ENCODE peak calls at places on chromosomes 2 and 18, in seven cellular contexts. V is fibroblast of lung, F is tibial artery, R is OCI-LY7, A is IMR-90, M is keratinocyte, K is ovary. T is an unnamed sample.

GRCh38 chr2:36707050-36707449 is 10.5 kb downstream of the VIT start:
- DNase-seq in V (peak; percentile 75), F (peak; percentile 57), R (no peak), A (peak; percentile 29), M (no peak), K (no peak), T (no peak)

GRCh38 chr2:136005462-136006205 is 20.2 kb upstream of the DARS1 start:
- DNase-seq in V (peak; percentile 45), F (no peak), R (peak; percentile 49), A (peak; percentile 14), M (no peak), K (no peak), T (no peak)

GRCh38 chr2:213834746-213835145 is 550.5 kb downstream of the SPAG16 start:
- DNase-seq in V (no peak), F (no peak), R (no peak), A (peak; percentile 19), M (no peak), K (no peak), T (no peak)

GRCh38 chr18:75958683-75959082 is 531.2 kb upstream of the SMIM21 start:
- DNase-seq in V (no peak), F (no peak), R (no peak), A (no peak), M (no peak), K (no peak), T (no peak)

GRCh38 chr2:22947741-22948140 is 437.2 kb upstream of the KLHL29 start:
- DNase-seq in V (no peak), F (no peak), R (no peak), A (no peak), M (no peak), K (no peak), T (no peak)

GRCh38 chr2:212811946-212812345 is 273.3 kb upstream of the ERBB4 start:
- DNase-seq in V (no peak), F (no peak), R (no peak), A (no peak), M (no peak), K (no peak), T (no peak)

GRCh38 chr18:33983126-33983525 is 241.6 kb downstream of the NOL4 start:
- DNase-seq in V (no peak), F (no peak), R (no peak), A (no peak), M (no peak), K (no peak), T (no peak)

GRCh38 chr2:91442246-91442905 is 2750.9 kb downstream of the RPIA start:
- DNase-seq in V (no peak), F (peak; percentile 18), R (no peak), A (no peak), M (no peak), K (peak; percentile 28), T (peak; percentile 55)

GRCh38 chr2:14828223-14828622 is 195.7 kb downstream of the LRATD1 start:
- DNase-seq in V (no peak), F (no peak), R (no peak), A (no peak), M (no peak), K (no peak), T (no peak)

GRCh38 chr18:48488388-48488850 is 50.4 kb upstream of the CTIF start:
- DNase-seq in V (peak; percentile 97), F (peak; percentile 84), R (no peak), A (peak; percentile 93), M (peak; percentile 28), K (peak; percentile 85), T (no peak)

GRCh38 chr2:239138610-239139009 is 262.2 kb downstream of the HDAC4 start:
- DNase-seq in V (no peak), F (no peak), R (no peak), A (no peak), M (no peak), K (no peak), T (no peak)
- TF ChIP-seq CTCF in V (no peak), F (no peak), R (no peak), A (no peak), M (no peak), K (no peak), T (no peak)

DNA sequence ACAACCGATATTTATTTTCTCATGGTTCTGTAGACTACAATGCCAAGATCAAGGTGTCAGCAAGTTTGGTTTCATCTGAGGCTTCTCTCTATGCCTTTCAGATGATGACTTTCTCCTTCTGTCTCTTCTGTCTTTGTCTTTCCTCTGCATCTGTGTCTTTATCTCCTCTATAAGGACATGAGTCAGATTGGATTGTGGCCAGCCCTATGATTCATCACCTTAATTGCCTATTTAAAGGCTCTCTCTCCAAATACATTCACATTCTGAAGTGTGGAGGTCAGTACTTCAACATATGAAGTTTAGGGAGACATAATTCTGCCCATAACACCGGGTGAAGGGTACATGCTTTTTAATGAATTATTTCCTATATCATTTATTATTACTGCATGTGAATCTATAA is 71.2 kb upstream of the CNTNAP5 start:
- DNase-seq in V (peak; percentile 17), F (no peak), R (no peak), A (peak; percentile 11), M (no peak), K (no peak), T (no peak)
- H3K9me3 ChIP-seq in V (no peaks in the 10 kb centered on the region), F (no peaks in the 10 kb centered on the region), R (no peaks in the 10 kb centered on the region), A (peaks cover 4% of the 10 kb centered on the region), M (no peaks in the 10 kb centered on the region), K (peaks cover 4% of the 10 kb centered on the region), T (peaks cover 6% of the 10 kb centered on the region)

GRCh38 chr2:55048514-55048924 is 1.7 kb downstream of the RTN4 start:
- DNase-seq in V (peak; percentile 43), F (no peak), R (peak; percentile 52), A (peak; percentile 45), M (no peak), K (no peak), T (no peak)

GRCh38 chr2:55048925-55049793 is 1.1 kb downstream of the RTN4 start:
- DNase-seq in V (peak; percentile 75), F (peak; percentile 95), R (peak; percentile 84), A (peak; percentile 69), M (no peak), K (peak; percentile 92), T (peak; percentile 95)

GRCh38 chr2:55051026-55051866 is 995 bp upstream of the RTN4 start:
- DNase-seq in V (peak; percentile 100), F (peak; percentile 84), R (peak; percentile 37), A (peak; percentile 100), M (peak; percentile 95), K (peak; percentile 57), T (peak; percentile 82)

GRCh38 chr2:55049794-55050132 is 488 bp downstream of the RTN4 start:
- DNase-seq in V (no peak), F (no peak), R (no peak), A (no peak), M (no peak), K (no peak), T (peak; percentile 74)

GRCh38 chr2:55050133-55050994 is at the start of gene RTN4:
- DNase-seq in V (peak; percentile 99), F (peak; percentile 99), R (peak; percentile 99), A (peak; percentile 100), M (peak; percentile 95), K (peak; percentile 97), T (peak; percentile 99)
- H3K4me1 ChIP-seq in V (no peaks in the 10 kb centered on the region), F (no peaks in the 10 kb centered on the region), R (peaks cover 55% of the 10 kb centered on the region), A (no peaks in the 10 kb centered on the region), M (peaks cover 26% of the 10 kb centered on the region), K (peaks cover 6% of the 10 kb centered on the region), T (peaks cover 41% of the 10 kb centered on the region)

GRCh38 chr18:35776481-35776880 is 194.9 kb downstream of the GALNT1 start:
- DNase-seq in V (no peak), F (no peak), R (no peak), A (no peak), M (no peak), K (no peak), T (no peak)

GRCh38 chr18:35778850-35779634 is 193.4 kb upstream of the RMP24 start:
- DNase-seq in V (no peak), F (no peak), R (no peak), A (no peak), M (no peak), K (no peak), T (no peak)

GRCh38 chr18:35780937-35781336 is 191.5 kb upstream of the RMP24 start:
- DNase-seq in V (no peak), F (no peak), R (no peak), A (no peak), M (no peak), K (no peak), T (no peak)

GRCh38 chr18:35775887-35776286 is 194.3 kb downstream of the GALNT1 start:
- DNase-seq in V (peak; percentile 14), F (no peak), R (no peak), A (peak; percentile 9), M (no peak), K (no peak), T (no peak)

DNA sequence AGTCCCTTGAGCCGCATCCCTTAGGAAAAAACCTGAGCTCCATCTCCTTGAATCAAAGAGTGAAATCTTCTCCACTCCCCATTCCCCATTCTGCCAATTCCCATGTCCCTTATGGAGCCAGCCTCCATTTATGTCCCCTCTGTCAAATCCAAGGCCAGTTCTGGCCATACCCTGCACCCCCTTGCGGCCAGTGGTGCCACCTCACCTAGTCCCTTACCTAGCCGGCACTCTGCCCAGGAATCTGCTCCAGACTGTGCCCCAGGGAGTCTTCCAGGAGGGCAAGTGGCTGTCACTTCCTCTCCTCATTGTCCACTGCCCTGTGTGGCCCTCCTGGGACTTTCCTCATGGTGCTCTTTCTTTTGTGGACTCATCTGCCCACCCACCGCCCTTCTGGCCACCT is 195.4 kb upstream of the RMP24 start:
- DNase-seq in V (no peak), F (no peak), R (no peak), A (no peak), M (no peak), K (no peak), T (no peak)
- TF ChIP-seq CTCF in V (no peak), F (no peak), R (no peak), A (no peak), M (no peak), K (no peak), T (no peak)

T was measured in suprapubic skin.